ENCODE peak calls at places on chromosomes 5 and 9, in eight cellular contexts. One of them, this sample, is unnamed.

GRCh38 chr9:21638104-21638503 is 156.0 kb upstream of the IFNE start:
- DNase-seq in suprapubic skin: no peak
- DNase-seq in hypothalamus: no peak
- DNase-seq in mammary epithelial cell: no peak
- DNase-seq in stimulated activated CD8-positive, alpha-beta memory T cell treated with anti-CD3 and anti-CD28 coated beads, Interleukin-4, amount 100 ng/mL, for 24 hours: no peak
- DNase-seq in sigmoid colon: no peak
- DNase-seq in HTR-8/SVneo: no peak
- DNase-seq in activated effector memory CD4-positive, alpha-beta T cell treated with anti-CD3 and anti-CD28 coated beads, Interleukin-2, amount 50 U/mL, for 16 hours: no peak
- DNase-seq in this sample: no peak

GRCh38 chr5:6675784-6676499 is 37.3 kb upstream of the TENT4A start:
- DNase-seq in suprapubic skin: no peak
- DNase-seq in hypothalamus: no peak
- DNase-seq in HTR-8/SVneo: no peak
- DNase-seq in activated effector memory CD4-positive, alpha-beta T cell treated with anti-CD3 and anti-CD28 coated beads, Interleukin-2, amount 50 U/mL, for 16 hours: no peak
- DNase-seq in sigmoid colon: no peak
- DNase-seq in stimulated activated CD8-positive, alpha-beta memory T cell treated with anti-CD3 and anti-CD28 coated beads, Interleukin-4, amount 100 ng/mL, for 24 hours: no peak
- DNase-seq in mammary epithelial cell: no peak
- DNase-seq in this sample: no peak

GRCh38 chr5:100577506-100577905 is 42.3 kb downstream of the FAM174A start:
- DNase-seq in HTR-8/SVneo: no peak
- DNase-seq in sigmoid colon: no peak
- DNase-seq in activated effector memory CD4-positive, alpha-beta T cell treated with anti-CD3 and anti-CD28 coated beads, Interleukin-2, amount 50 U/mL, for 16 hours: no peak
- DNase-seq in mammary epithelial cell: no peak
- DNase-seq in stimulated activated CD8-positive, alpha-beta memory T cell treated with anti-CD3 and anti-CD28 coated beads, Interleukin-4, amount 100 ng/mL, for 24 hours: no peak
- DNase-seq in hypothalamus: no peak
- DNase-seq in suprapubic skin: no peak
- DNase-seq in this sample: no peak

GRCh38 chr5:132260714-132261615 is 3.5 kb downstream of the PDLIM4 start:
- DNase-seq in hypothalamus: peak
- DNase-seq in mammary epithelial cell: peak
- DNase-seq in stimulated activated CD8-positive, alpha-beta memory T cell treated with anti-CD3 and anti-CD28 coated beads, Interleukin-4, amount 100 ng/mL, for 24 hours: peak
- DNase-seq in suprapubic skin: peak
- DNase-seq in sigmoid colon: peak
- DNase-seq in activated effector memory CD4-positive, alpha-beta T cell treated with anti-CD3 and anti-CD28 coated beads, Interleukin-2, amount 50 U/mL, for 16 hours: peak
- DNase-seq in HTR-8/SVneo: peak
- DNase-seq in this sample: peak

GRCh38 chr9:123814526-123814925 is 115.4 kb downstream of the DENND1A start:
- DNase-seq in hypothalamus: no peak
- DNase-seq in activated effector memory CD4-positive, alpha-beta T cell treated with anti-CD3 and anti-CD28 coated beads, Interleukin-2, amount 50 U/mL, for 16 hours: no peak
- DNase-seq in sigmoid colon: no peak
- DNase-seq in mammary epithelial cell: no peak
- DNase-seq in stimulated activated CD8-positive, alpha-beta memory T cell treated with anti-CD3 and anti-CD28 coated beads, Interleukin-4, amount 100 ng/mL, for 24 hours: no peak
- DNase-seq in suprapubic skin: no peak
- DNase-seq in HTR-8/SVneo: no peak
- DNase-seq in this sample: no peak

GRCh38 chr5:81167544-81167943 is 65.6 kb upstream of the CKMT2 start:
- DNase-seq in HTR-8/SVneo: no peak
- DNase-seq in suprapubic skin: no peak
- DNase-seq in hypothalamus: no peak
- DNase-seq in activated effector memory CD4-positive, alpha-beta T cell treated with anti-CD3 and anti-CD28 coated beads, Interleukin-2, amount 50 U/mL, for 16 hours: no peak
- DNase-seq in stimulated activated CD8-positive, alpha-beta memory T cell treated with anti-CD3 and anti-CD28 coated beads, Interleukin-4, amount 100 ng/mL, for 24 hours: no peak
- DNase-seq in mammary epithelial cell: no peak
- DNase-seq in sigmoid colon: peak
- DNase-seq in this sample: no peak

GRCh38 chr5:113022661-113023060 is 46.1 kb downstream of the DCP2 start:
- DNase-seq in hypothalamus: no peak
- DNase-seq in suprapubic skin: no peak
- DNase-seq in stimulated activated CD8-positive, alpha-beta memory T cell treated with anti-CD3 and anti-CD28 coated beads, Interleukin-4, amount 100 ng/mL, for 24 hours: no peak
- DNase-seq in sigmoid colon: no peak
- DNase-seq in activated effector memory CD4-positive, alpha-beta T cell treated with anti-CD3 and anti-CD28 coated beads, Interleukin-2, amount 50 U/mL, for 16 hours: no peak
- DNase-seq in HTR-8/SVneo: no peak
- DNase-seq in mammary epithelial cell: peak
- DNase-seq in this sample: no peak

GRCh38 chr5:75681125-75681830 is 36.0 kb downstream of the POC5 start:
- DNase-seq in activated effector memory CD4-positive, alpha-beta T cell treated with anti-CD3 and anti-CD28 coated beads, Interleukin-2, amount 50 U/mL, for 16 hours: no peak
- DNase-seq in suprapubic skin: no peak
- DNase-seq in hypothalamus: no peak
- DNase-seq in mammary epithelial cell: peak
- DNase-seq in sigmoid colon: no peak
- DNase-seq in stimulated activated CD8-positive, alpha-beta memory T cell treated with anti-CD3 and anti-CD28 coated beads, Interleukin-4, amount 100 ng/mL, for 24 hours: no peak
- DNase-seq in HTR-8/SVneo: peak
- DNase-seq in this sample: no peak

GRCh38 chr5:14547660-14548059 is 33.9 kb upstream of the OTULINL start:
- DNase-seq in hypothalamus: no peak
- DNase-seq in suprapubic skin: no peak
- DNase-seq in stimulated activated CD8-positive, alpha-beta memory T cell treated with anti-CD3 and anti-CD28 coated beads, Interleukin-4, amount 100 ng/mL, for 24 hours: no peak
- DNase-seq in mammary epithelial cell: no peak
- DNase-seq in activated effector memory CD4-positive, alpha-beta T cell treated with anti-CD3 and anti-CD28 coated beads, Interleukin-2, amount 50 U/mL, for 16 hours: no peak
- DNase-seq in sigmoid colon: no peak
- DNase-seq in HTR-8/SVneo: no peak
- DNase-seq in this sample: no peak

GRCh38 chr5:62576570-62577172 is 1.9 kb upstream of the LRRC70 start:
- DNase-seq in suprapubic skin: no peak
- DNase-seq in HTR-8/SVneo: no peak
- DNase-seq in stimulated activated CD8-positive, alpha-beta memory T cell treated with anti-CD3 and anti-CD28 coated beads, Interleukin-4, amount 100 ng/mL, for 24 hours: no peak
- DNase-seq in hypothalamus: no peak
- DNase-seq in mammary epithelial cell: no peak
- DNase-seq in sigmoid colon: no peak
- DNase-seq in activated effector memory CD4-positive, alpha-beta T cell treated with anti-CD3 and anti-CD28 coated beads, Interleukin-2, amount 50 U/mL, for 16 hours: no peak
- DNase-seq in this sample: no peak

GRCh38 chr9:124040186-124040920 is 28.8 kb downstream of the LHX2 start:
- DNase-seq in stimulated activated CD8-positive, alpha-beta memory T cell treated with anti-CD3 and anti-CD28 coated beads, Interleukin-4, amount 100 ng/mL, for 24 hours: no peak
- DNase-seq in mammary epithelial cell: no peak
- DNase-seq in sigmoid colon: peak
- DNase-seq in activated effector memory CD4-positive, alpha-beta T cell treated with anti-CD3 and anti-CD28 coated beads, Interleukin-2, amount 50 U/mL, for 16 hours: peak
- DNase-seq in hypothalamus: no peak
- DNase-seq in suprapubic skin: peak
- DNase-seq in HTR-8/SVneo: no peak
- DNase-seq in this sample: no peak

GRCh38 chr9:134068742-134069535 is 1.1 kb upstream of the BRD3 start:
- DNase-seq in hypothalamus: no peak
- DNase-seq in mammary epithelial cell: no peak
- DNase-seq in suprapubic skin: peak
- DNase-seq in sigmoid colon: peak
- DNase-seq in stimulated activated CD8-positive, alpha-beta memory T cell treated with anti-CD3 and anti-CD28 coated beads, Interleukin-4, amount 100 ng/mL, for 24 hours: no peak
- DNase-seq in activated effector memory CD4-positive, alpha-beta T cell treated with anti-CD3 and anti-CD28 coated beads, Interleukin-2, amount 50 U/mL, for 16 hours: no peak
- DNase-seq in HTR-8/SVneo: no peak
- DNase-seq in this sample: no peak

GRCh38 chr9:133115604-133116345 is 5.3 kb downstream of the RALGDS start:
- DNase-seq in HTR-8/SVneo: no peak
- DNase-seq in mammary epithelial cell: no peak
- DNase-seq in stimulated activated CD8-positive, alpha-beta memory T cell treated with anti-CD3 and anti-CD28 coated beads, Interleukin-4, amount 100 ng/mL, for 24 hours: peak
- DNase-seq in activated effector memory CD4-positive, alpha-beta T cell treated with anti-CD3 and anti-CD28 coated beads, Interleukin-2, amount 50 U/mL, for 16 hours: peak
- DNase-seq in suprapubic skin: peak
- DNase-seq in sigmoid colon: peak
- DNase-seq in hypothalamus: no peak
- DNase-seq in this sample: no peak

GRCh38 chr5:151685749-151686672 is 704 bp downstream of the SPARC start:
- DNase-seq in suprapubic skin: no peak
- DNase-seq in sigmoid colon: no peak
- DNase-seq in mammary epithelial cell: no peak
- DNase-seq in stimulated activated CD8-positive, alpha-beta memory T cell treated with anti-CD3 and anti-CD28 coated beads, Interleukin-4, amount 100 ng/mL, for 24 hours: no peak
- DNase-seq in hypothalamus: no peak
- DNase-seq in activated effector memory CD4-positive, alpha-beta T cell treated with anti-CD3 and anti-CD28 coated beads, Interleukin-2, amount 50 U/mL, for 16 hours: no peak
- DNase-seq in HTR-8/SVneo: no peak
- DNase-seq in this sample: no peak

GRCh38 chr5:171201285-171201684 is 107.8 kb upstream of the TLX3 start:
- DNase-seq in HTR-8/SVneo: no peak
- DNase-seq in sigmoid colon: no peak
- DNase-seq in suprapubic skin: no peak
- DNase-seq in hypothalamus: no peak
- DNase-seq in activated effector memory CD4-positive, alpha-beta T cell treated with anti-CD3 and anti-CD28 coated beads, Interleukin-2, amount 50 U/mL, for 16 hours: no peak
- DNase-seq in stimulated activated CD8-positive, alpha-beta memory T cell treated with anti-CD3 and anti-CD28 coated beads, Interleukin-4, amount 100 ng/mL, for 24 hours: no peak
- DNase-seq in mammary epithelial cell: no peak
- DNase-seq in this sample: no peak

GRCh38 chr5:167592114-167592513 is 699.3 kb upstream of the WWC1 start:
- DNase-seq in hypothalamus: no peak
- DNase-seq in sigmoid colon: no peak
- DNase-seq in activated effector memory CD4-positive, alpha-beta T cell treated with anti-CD3 and anti-CD28 coated beads, Interleukin-2, amount 50 U/mL, for 16 hours: no peak
- DNase-seq in HTR-8/SVneo: no peak
- DNase-seq in suprapubic skin: no peak
- DNase-seq in mammary epithelial cell: no peak
- DNase-seq in stimulated activated CD8-positive, alpha-beta memory T cell treated with anti-CD3 and anti-CD28 coated beads, Interleukin-4, amount 100 ng/mL, for 24 hours: no peak
- DNase-seq in this sample: no peak

GRCh38 chr5:126591549-126591948 is 3.5 kb downstream of the ALDH7A1 start:
- DNase-seq in sigmoid colon: no peak
- DNase-seq in stimulated activated CD8-positive, alpha-beta memory T cell treated with anti-CD3 and anti-CD28 coated beads, Interleukin-4, amount 100 ng/mL, for 24 hours: no peak
- DNase-seq in mammary epithelial cell: no peak
- DNase-seq in activated effector memory CD4-positive, alpha-beta T cell treated with anti-CD3 and anti-CD28 coated beads, Interleukin-2, amount 50 U/mL, for 16 hours: no peak
- DNase-seq in suprapubic skin: no peak
- DNase-seq in hypothalamus: no peak
- DNase-seq in HTR-8/SVneo: no peak
- DNase-seq in this sample: no peak

GRCh38 chr5:55853818-55854217 is 2.7 kb downstream of the IL31RA start:
- DNase-seq in sigmoid colon: no peak
- DNase-seq in hypothalamus: no peak
- DNase-seq in stimulated activated CD8-positive, alpha-beta memory T cell treated with anti-CD3 and anti-CD28 coated beads, Interleukin-4, amount 100 ng/mL, for 24 hours: no peak
- DNase-seq in activated effector memory CD4-positive, alpha-beta T cell treated with anti-CD3 and anti-CD28 coated beads, Interleukin-2, amount 50 U/mL, for 16 hours: no peak
- DNase-seq in suprapubic skin: no peak
- DNase-seq in HTR-8/SVneo: no peak
- DNase-seq in mammary epithelial cell: no peak
- DNase-seq in this sample: no peak

This sample was measured in colonic mucosa.